ENCODE peak calls at places on chromosomes 11 and 22, in seven cellular contexts. Z is activated CD8-positive, alpha-beta memory T cell treated with anti-CD3 and anti-CD28 coated beads, Interleukin-2, amount 50 U/mL, for 4 hours; C is testis; W is fibroblast of mammary gland; D is NCI-H2081 treated with DMSO at 0.1 percent for 48 hours; K is ELR; O is EH. B is an unnamed sample.
A peak's percentile ranks its signal among the peaks of the same experiment; 100 is the strongest.

GRCh38 chr22:31445642-31446041 is 44.0 kb downstream of the EIF4ENIF1 start:
- DNase-seq in Z (no peak), C (no peak), W (no peak), D (no peak), K (no peak), O (no peak), B (no peak)

GRCh38 chr22:26835929-26836528 is 178.6 kb downstream of the MIAT start:
- DNase-seq in Z (peak; percentile 39), C (peak; percentile 70), W (peak; percentile 44), D (no peak), K (peak; percentile 55), O (peak; percentile 52), B (peak; percentile 56)

GRCh38 chr11:62846177-62846576 is 6.8 kb upstream of the WDR74 start:
- DNase-seq in Z (no peak), C (no peak), W (no peak), D (no peak), K (no peak), O (no peak), B (no peak)

GRCh38 chr11:131893988-131894387 is 523.6 kb downstream of the NTM start:
- DNase-seq in Z (no peak), C (no peak), W (no peak), D (no peak), K (no peak), O (no peak), B (no peak)

GRCh38 chr11:65585396-65586246 is 9.8 kb downstream of the EHBP1L1 start:
- DNase-seq in Z (no peak), C (no peak), W (no peak), D (no peak), K (no peak), O (no peak), B (no peak)

GRCh38 chr11:118634435-118635236 is 27.2 kb downstream of the PHLDB1 start:
- DNase-seq in Z (no peak), C (peak; percentile 88), W (peak; percentile 64), D (peak; percentile 13), K (no peak), O (peak; percentile 37), B (peak; percentile 94)

GRCh38 chr11:17972987-17973386 is 39.9 kb downstream of the SERGEF start:
- DNase-seq in Z (no peak), C (peak; percentile 50), W (peak; percentile 95), D (no peak), K (peak; percentile 79), O (peak; percentile 81), B (no peak)

GRCh38 chr11:1139441-1140066 is 18.2 kb upstream of the MUC5AC start:
- DNase-seq in Z (no peak), C (no peak), W (peak; percentile 11), D (no peak), K (peak; percentile 58), O (peak; percentile 76), B (no peak)

GRCh38 chr11:95661159-95661558 is 128.4 kb downstream of the FAM76B start:
- DNase-seq in Z (no peak), C (no peak), W (no peak), D (no peak), K (no peak), O (no peak), B (no peak)

GRCh38 chr11:96339704-96340554 is 3.1 kb downstream of the MAML2 start:
- DNase-seq in Z (no peak), C (no peak), W (peak; percentile 61), D (no peak), K (no peak), O (peak; percentile 49), B (peak; percentile 27)

GRCh38 chr11:44994753-44995152 is 44.1 kb upstream of the TP53I11 start:
- DNase-seq in Z (no peak), C (no peak), W (no peak), D (no peak), K (no peak), O (no peak), B (no peak)

GRCh38 chr11:79794057-79794456 is 353.2 kb upstream of the TENM4 start:
- DNase-seq in Z (no peak), C (no peak), W (no peak), D (no peak), K (no peak), O (no peak), B (no peak)

GRCh38 chr11:20616908-20617307 is 17.5 kb downstream of the SLC6A5 start:
- DNase-seq in Z (no peak), C (no peak), W (no peak), D (no peak), K (no peak), O (no peak), B (no peak)

GRCh38 chr11:30960387-30960992 is 374.3 kb upstream of the MPPED2 start:
- DNase-seq in Z (no peak), C (no peak), W (peak; percentile 56), D (peak; percentile 53), K (peak; percentile 46), O (peak; percentile 5), B (peak; percentile 8)

GRCh38 chr22:29938285-29938693 is 55.3 kb downstream of the MTMR3 start:
- DNase-seq in Z (no peak), C (no peak), W (no peak), D (no peak), K (peak; percentile 20), O (peak; percentile 5), B (no peak)

GRCh38 chr11:1502971-1503707 is 16.6 kb upstream of the MOB2 start:
- DNase-seq in Z (no peak), C (no peak), W (no peak), D (no peak), K (no peak), O (no peak), B (no peak)

GRCh38 chr11:116404143-116404800 is 368.5 kb downstream of the BUD13 start:
- DNase-seq in Z (no peak), C (no peak), W (no peak), D (no peak), K (no peak), O (no peak), B (no peak)

GRCh38 chr22:19872779-19873137 is 18.1 kb upstream of the GNB1L start:
- DNase-seq in Z (no peak), C (no peak), W (no peak), D (no peak), K (no peak), O (no peak), B (no peak)

GRCh38 chr22:27370281-27370680 is 431.3 kb downstream of the MN1 start:
- DNase-seq in Z (no peak), C (no peak), W (no peak), D (no peak), K (no peak), O (no peak), B (peak; percentile 26)

GRCh38 chr11:12862761-12863469 is 146.2 kb upstream of the RASSF10 start:
- DNase-seq in Z (no peak), C (peak; percentile 74), W (peak; percentile 82), D (no peak), K (peak; percentile 13), O (peak; percentile 91), B (no peak)

GRCh38 chr11:88447285-88447684 is 109.7 kb upstream of the CTSC start:
- DNase-seq in Z (no peak), C (no peak), W (no peak), D (no peak), K (no peak), O (no peak), B (no peak)

GRCh38 chr11:33935005-33935404 is 43.1 kb upstream of the LMO2 start:
- DNase-seq in Z (no peak), C (no peak), W (no peak), D (no peak), K (no peak), O (no peak), B (no peak)

GRCh38 chr11:235180-235997 is 753 bp downstream of the SIRT3 start:
- DNase-seq in Z (peak; percentile 59), C (no peak), W (peak; percentile 19), D (no peak), K (no peak), O (peak; percentile 25), B (peak; percentile 21)

GRCh38 chr22:39122772-39123470 is 25.9 kb downstream of the APOBEC3H start:
- DNase-seq in Z (no peak), C (no peak), W (no peak), D (no peak), K (no peak), O (no peak), B (no peak)

GRCh38 chr11:95456704-95457491 is 225.9 kb upstream of the SESN3 start:
- DNase-seq in Z (no peak), C (no peak), W (peak; percentile 18), D (no peak), K (peak; percentile 20), O (peak; percentile 25), B (no peak)

GRCh38 chr11:34308821-34309585 is 48.8 kb downstream of the ABTB2 start:
- DNase-seq in Z (no peak), C (no peak), W (peak; percentile 48), D (no peak), K (peak; percentile 6), O (peak; percentile 70), B (no peak)

GRCh38 chr11:114195981-114196731 is 100.0 kb upstream of the NNMT start:
- DNase-seq in Z (no peak), C (no peak), W (peak; percentile 52), D (no peak), K (no peak), O (no peak), B (peak; percentile 18)

GRCh38 chr11:70528046-70528793 is 129.9 kb downstream of the CTTN start:
- DNase-seq in Z (no peak), C (no peak), W (no peak), D (no peak), K (no peak), O (no peak), B (no peak)

GRCh38 chr11:98736813-98737212 is 283.9 kb upstream of the CNTN5 start:
- DNase-seq in Z (no peak), C (no peak), W (no peak), D (no peak), K (peak; percentile 48), O (no peak), B (no peak)

GRCh38 chr11:64685536-64685935 is 37.5 kb downstream of the NRXN2 start:
- DNase-seq in Z (no peak), C (no peak), W (no peak), D (no peak), K (no peak), O (no peak), B (no peak)

GRCh38 chr11:64644348-64645242 is 53.6 kb downstream of the SLC22A12 start:
- DNase-seq in Z (no peak), C (no peak), W (no peak), D (no peak), K (peak; percentile 28), O (no peak), B (peak; percentile 63)